ENCODE peak calls at places on chromosomes 11 and 22, in nine cellular contexts. One of them, this sample, is unnamed.
A peak's percentile ranks its signal among the peaks of the same experiment; 100 is the strongest.

GRCh38 chr11:34647131-34647530 is 26.2 kb downstream of the EHF start:
- DNase-seq in nucleus accumbens: no peak
- DNase-seq in AG04450: no peak
- DNase-seq in LHCN-M2: peak; percentile 63
- DNase-seq in IMR-90: peak; percentile 34
- DNase-seq in M059J: no peak
- DNase-seq in adipocyte: peak; percentile 9
- DNase-seq in substantia nigra: no peak
- DNase-seq in hepatic stellate cell: no peak
- DNase-seq in this sample: peak; percentile 46

GRCh38 chr22:24706732-24707476 is 67.6 kb downstream of the PIWIL3 start:
- DNase-seq in M059J: no peak
- DNase-seq in adipocyte: no peak
- DNase-seq in substantia nigra: no peak
- DNase-seq in hepatic stellate cell: no peak
- DNase-seq in nucleus accumbens: no peak
- DNase-seq in IMR-90: no peak
- DNase-seq in AG04450: no peak
- DNase-seq in LHCN-M2: no peak
- DNase-seq in this sample: no peak

GRCh38 chr11:109733245-109733644 is 311.3 kb downstream of the C11orf87 start:
- DNase-seq in M059J: peak; percentile 69
- DNase-seq in IMR-90: peak; percentile 52
- DNase-seq in adipocyte: no peak
- DNase-seq in AG04450: no peak
- DNase-seq in hepatic stellate cell: no peak
- DNase-seq in substantia nigra: no peak
- DNase-seq in nucleus accumbens: no peak
- DNase-seq in LHCN-M2: peak; percentile 45
- DNase-seq in this sample: peak; percentile 12

GRCh38 chr11:118282635-118283310 is 18.7 kb upstream of the MPZL2 start:
- DNase-seq in adipocyte: no peak
- DNase-seq in AG04450: no peak
- DNase-seq in hepatic stellate cell: no peak
- DNase-seq in nucleus accumbens: no peak
- DNase-seq in M059J: no peak
- DNase-seq in LHCN-M2: no peak
- DNase-seq in IMR-90: no peak
- DNase-seq in substantia nigra: no peak
- DNase-seq in this sample: no peak

GRCh38 chr11:47981667-47982404 is 1.5 kb downstream of the PTPRJ start:
- DNase-seq in substantia nigra: no peak
- DNase-seq in adipocyte: no peak
- DNase-seq in nucleus accumbens: no peak
- DNase-seq in IMR-90: no peak
- DNase-seq in LHCN-M2: no peak
- DNase-seq in hepatic stellate cell: no peak
- DNase-seq in AG04450: no peak
- DNase-seq in M059J: peak; percentile 34
- DNase-seq in this sample: no peak

GRCh38 chr11:79705648-79706047 is 264.8 kb upstream of the TENM4 start:
- DNase-seq in hepatic stellate cell: no peak
- DNase-seq in nucleus accumbens: no peak
- DNase-seq in adipocyte: no peak
- DNase-seq in M059J: no peak
- DNase-seq in LHCN-M2: no peak
- DNase-seq in IMR-90: no peak
- DNase-seq in substantia nigra: no peak
- DNase-seq in AG04450: no peak
- DNase-seq in this sample: no peak

GRCh38 chr11:44894217-44894617 is 56.5 kb downstream of the TP53I11 start:
- DNase-seq in adipocyte: peak; percentile 90
- DNase-seq in AG04450: peak; percentile 53
- DNase-seq in nucleus accumbens: peak; percentile 50
- DNase-seq in IMR-90: peak; percentile 66
- DNase-seq in LHCN-M2: peak; percentile 26
- DNase-seq in M059J: peak; percentile 44
- DNase-seq in hepatic stellate cell: peak; percentile 83
- DNase-seq in substantia nigra: no peak
- DNase-seq in this sample: peak; percentile 70

GRCh38 chr11:61472868-61473267 is 35.7 kb upstream of the LRRC10B start:
- DNase-seq in M059J: no peak
- DNase-seq in nucleus accumbens: peak; percentile 33
- DNase-seq in LHCN-M2: no peak
- DNase-seq in substantia nigra: peak; percentile 19
- DNase-seq in hepatic stellate cell: no peak
- DNase-seq in IMR-90: peak; percentile 26
- DNase-seq in adipocyte: no peak
- DNase-seq in AG04450: no peak
- DNase-seq in this sample: no peak

GRCh38 chr11:132992838-132993680 is 539.2 kb downstream of the OPCML start:
- DNase-seq in IMR-90: peak; percentile 4
- DNase-seq in AG04450: no peak
- DNase-seq in hepatic stellate cell: no peak
- DNase-seq in nucleus accumbens: peak; percentile 54
- DNase-seq in M059J: peak; percentile 18
- DNase-seq in LHCN-M2: no peak
- DNase-seq in substantia nigra: no peak
- DNase-seq in adipocyte: peak; percentile 15
- DNase-seq in this sample: peak; percentile 35

GRCh38 chr11:16632295-16633200 is 105.9 kb upstream of the C11orf58 start:
- DNase-seq in M059J: peak; percentile 24
- DNase-seq in nucleus accumbens: no peak
- DNase-seq in substantia nigra: no peak
- DNase-seq in adipocyte: peak; percentile 46
- DNase-seq in AG04450: no peak
- DNase-seq in IMR-90: peak; percentile 21
- DNase-seq in hepatic stellate cell: no peak
- DNase-seq in LHCN-M2: no peak
- DNase-seq in this sample: peak; percentile 29

GRCh38 chr22:17836977-17837742 is 62.9 kb upstream of the BID start:
- DNase-seq in adipocyte: peak; percentile 69
- DNase-seq in hepatic stellate cell: no peak
- DNase-seq in M059J: no peak
- DNase-seq in LHCN-M2: no peak
- DNase-seq in AG04450: no peak
- DNase-seq in IMR-90: no peak
- DNase-seq in substantia nigra: no peak
- DNase-seq in nucleus accumbens: peak; percentile 29
- DNase-seq in this sample: no peak

GRCh38 chr11:10405858-10406592 is 49.0 kb upstream of the AMPD3 start:
- DNase-seq in substantia nigra: peak; percentile 65
- DNase-seq in AG04450: peak; percentile 77
- DNase-seq in M059J: peak; percentile 89
- DNase-seq in adipocyte: peak; percentile 97
- DNase-seq in nucleus accumbens: peak; percentile 77
- DNase-seq in hepatic stellate cell: peak; percentile 73
- DNase-seq in IMR-90: peak; percentile 92
- DNase-seq in LHCN-M2: peak; percentile 87
- DNase-seq in this sample: peak; percentile 89

GRCh38 chr22:17980638-17981051 is 43.7 kb downstream of the MICAL3 start:
- DNase-seq in IMR-90: peak; percentile 48
- DNase-seq in M059J: no peak
- DNase-seq in LHCN-M2: peak; percentile 80
- DNase-seq in AG04450: no peak
- DNase-seq in hepatic stellate cell: peak; percentile 45
- DNase-seq in nucleus accumbens: no peak
- DNase-seq in adipocyte: no peak
- DNase-seq in substantia nigra: no peak
- DNase-seq in this sample: no peak

GRCh38 chr11:121465709-121466062 is 12.9 kb upstream of the SORL1-AS1 start:
- DNase-seq in M059J: no peak
- DNase-seq in hepatic stellate cell: no peak
- DNase-seq in AG04450: no peak
- DNase-seq in nucleus accumbens: no peak
- DNase-seq in IMR-90: no peak
- DNase-seq in substantia nigra: no peak
- DNase-seq in adipocyte: no peak
- DNase-seq in LHCN-M2: no peak
- DNase-seq in this sample: no peak

GRCh38 chr11:94134651-94135512 is 6.2 kb downstream of the PANX1 start:
- DNase-seq in LHCN-M2: peak; percentile 92
- DNase-seq in substantia nigra: peak; percentile 32
- DNase-seq in M059J: peak; percentile 93
- DNase-seq in AG04450: peak; percentile 80
- DNase-seq in hepatic stellate cell: peak; percentile 57
- DNase-seq in IMR-90: peak; percentile 96
- DNase-seq in adipocyte: peak; percentile 96
- DNase-seq in nucleus accumbens: no peak
- DNase-seq in this sample: peak; percentile 95

GRCh38 chr22:19291218-19291579 is 320 bp downstream of the CLTCL1 start:
- DNase-seq in nucleus accumbens: no peak
- DNase-seq in LHCN-M2: peak; percentile 39
- DNase-seq in substantia nigra: peak; percentile 36
- DNase-seq in AG04450: no peak
- DNase-seq in M059J: peak; percentile 17
- DNase-seq in IMR-90: no peak
- DNase-seq in adipocyte: peak; percentile 73
- DNase-seq in hepatic stellate cell: peak; percentile 41
- DNase-seq in this sample: peak; percentile 42

GRCh38 chr11:91630916-91631673 is 593.5 kb upstream of the FAT3 start:
- DNase-seq in nucleus accumbens: no peak
- DNase-seq in hepatic stellate cell: no peak
- DNase-seq in substantia nigra: no peak
- DNase-seq in AG04450: no peak
- DNase-seq in adipocyte: no peak
- DNase-seq in LHCN-M2: peak; percentile 1
- DNase-seq in IMR-90: no peak
- DNase-seq in M059J: no peak
- DNase-seq in this sample: no peak

GRCh38 chr11:36763187-36763586 is 165.2 kb upstream of the RAG2 start:
- DNase-seq in IMR-90: no peak
- DNase-seq in LHCN-M2: no peak
- DNase-seq in AG04450: no peak
- DNase-seq in nucleus accumbens: no peak
- DNase-seq in M059J: no peak
- DNase-seq in adipocyte: no peak
- DNase-seq in substantia nigra: no peak
- DNase-seq in hepatic stellate cell: no peak
- DNase-seq in this sample: no peak

GRCh38 chr11:11580831-11581492 is 40.8 kb downstream of the GALNT18 start:
- DNase-seq in AG04450: no peak
- DNase-seq in IMR-90: no peak
- DNase-seq in adipocyte: no peak
- DNase-seq in nucleus accumbens: no peak
- DNase-seq in M059J: no peak
- DNase-seq in hepatic stellate cell: no peak
- DNase-seq in substantia nigra: peak; percentile 59
- DNase-seq in LHCN-M2: no peak
- DNase-seq in this sample: no peak

GRCh38 chr22:21642584-21643448 is 714 bp downstream of the SDF2L1 start:
- DNase-seq in IMR-90: peak; percentile 44
- DNase-seq in adipocyte: peak; percentile 81
- DNase-seq in substantia nigra: no peak
- DNase-seq in nucleus accumbens: no peak
- DNase-seq in hepatic stellate cell: peak; percentile 69
- DNase-seq in AG04450: no peak
- DNase-seq in M059J: peak; percentile 54
- DNase-seq in LHCN-M2: peak; percentile 53
- DNase-seq in this sample: peak; percentile 63

GRCh38 chr22:21621891-21622623 is 7.8 kb downstream of the YDJC start:
- DNase-seq in IMR-90: no peak
- DNase-seq in M059J: no peak
- DNase-seq in hepatic stellate cell: no peak
- DNase-seq in AG04450: no peak
- DNase-seq in substantia nigra: no peak
- DNase-seq in adipocyte: peak; percentile 13
- DNase-seq in nucleus accumbens: no peak
- DNase-seq in LHCN-M2: no peak
- DNase-seq in this sample: no peak

GRCh38 chr11:22795914-22796313 is 33.7 kb downstream of the SVIP start:
- DNase-seq in AG04450: no peak
- DNase-seq in M059J: peak; percentile 12
- DNase-seq in adipocyte: no peak
- DNase-seq in nucleus accumbens: no peak
- DNase-seq in LHCN-M2: peak; percentile 5
- DNase-seq in hepatic stellate cell: no peak
- DNase-seq in substantia nigra: no peak
- DNase-seq in IMR-90: peak; percentile 38
- DNase-seq in this sample: no peak

GRCh38 chr22:46004105-46004866 is 27.3 kb upstream of the WNT7B start:
- DNase-seq in IMR-90: no peak
- DNase-seq in AG04450: no peak
- DNase-seq in hepatic stellate cell: no peak
- DNase-seq in M059J: no peak
- DNase-seq in substantia nigra: no peak
- DNase-seq in nucleus accumbens: no peak
- DNase-seq in LHCN-M2: no peak
- DNase-seq in adipocyte: no peak
- DNase-seq in this sample: peak; percentile 11

GRCh38 chr22:40567106-40567505 is 69.4 kb downstream of the MRTFA start:
- DNase-seq in adipocyte: peak; percentile 32
- DNase-seq in LHCN-M2: no peak
- DNase-seq in substantia nigra: no peak
- DNase-seq in nucleus accumbens: no peak
- DNase-seq in IMR-90: peak; percentile 59
- DNase-seq in AG04450: peak; percentile 6
- DNase-seq in hepatic stellate cell: no peak
- DNase-seq in M059J: peak; percentile 60
- DNase-seq in this sample: peak; percentile 55

GRCh38 chr22:25735657-25736056 is 6.3 kb upstream of the MYO18B start:
- DNase-seq in substantia nigra: no peak
- DNase-seq in nucleus accumbens: no peak
- DNase-seq in AG04450: no peak
- DNase-seq in M059J: no peak
- DNase-seq in IMR-90: no peak
- DNase-seq in adipocyte: no peak
- DNase-seq in hepatic stellate cell: no peak
- DNase-seq in LHCN-M2: peak; percentile 36
- DNase-seq in this sample: no peak

GRCh38 chr11:86955674-86956522 is 703 bp upstream of the FZD4 start:
- DNase-seq in substantia nigra: peak; percentile 57
- DNase-seq in IMR-90: peak; percentile 61
- DNase-seq in hepatic stellate cell: peak; percentile 76
- DNase-seq in adipocyte: peak; percentile 89
- DNase-seq in AG04450: no peak
- DNase-seq in LHCN-M2: peak; percentile 61
- DNase-seq in nucleus accumbens: peak; percentile 67
- DNase-seq in M059J: peak; percentile 78
- DNase-seq in this sample: peak; percentile 77

GRCh38 chr11:66728760-66729385 is at the start of gene SPTBN2:
- DNase-seq in M059J: no peak
- DNase-seq in nucleus accumbens: peak; percentile 72
- DNase-seq in LHCN-M2: no peak
- DNase-seq in adipocyte: peak; percentile 25
- DNase-seq in IMR-90: no peak
- DNase-seq in AG04450: no peak
- DNase-seq in substantia nigra: no peak
- DNase-seq in hepatic stellate cell: peak; percentile 37
- DNase-seq in this sample: no peak

GRCh38 chr11:61369372-61370348 is 7.5 kb downstream of the TMEM138 start:
- DNase-seq in IMR-90: peak; percentile 99
- DNase-seq in adipocyte: peak; percentile 61
- DNase-seq in LHCN-M2: peak; percentile 100
- DNase-seq in substantia nigra: peak; percentile 50
- DNase-seq in hepatic stellate cell: peak; percentile 49
- DNase-seq in AG04450: peak; percentile 86
- DNase-seq in M059J: peak; percentile 18
- DNase-seq in nucleus accumbens: no peak
- DNase-seq in this sample: no peak

GRCh38 chr11:78205256-78205655 is 16.5 kb downstream of the USP35 start:
- DNase-seq in adipocyte: no peak
- DNase-seq in hepatic stellate cell: no peak
- DNase-seq in AG04450: no peak
- DNase-seq in nucleus accumbens: no peak
- DNase-seq in substantia nigra: no peak
- DNase-seq in LHCN-M2: no peak
- DNase-seq in IMR-90: no peak
- DNase-seq in M059J: no peak
- DNase-seq in this sample: no peak

GRCh38 chr11:103279821-103280220 is 170.6 kb downstream of the DYNC2H1 start:
- DNase-seq in IMR-90: peak; percentile 19
- DNase-seq in hepatic stellate cell: no peak
- DNase-seq in M059J: no peak
- DNase-seq in AG04450: no peak
- DNase-seq in nucleus accumbens: no peak
- DNase-seq in LHCN-M2: no peak
- DNase-seq in substantia nigra: no peak
- DNase-seq in adipocyte: peak; percentile 4
- DNase-seq in this sample: no peak

GRCh38 chr11:105713696-105714095 is 103.8 kb downstream of the GRIA4 start:
- DNase-seq in adipocyte: no peak
- DNase-seq in M059J: no peak
- DNase-seq in nucleus accumbens: no peak
- DNase-seq in IMR-90: no peak
- DNase-seq in substantia nigra: no peak
- DNase-seq in hepatic stellate cell: no peak
- DNase-seq in LHCN-M2: no peak
- DNase-seq in AG04450: no peak
- DNase-seq in this sample: no peak

This sample was measured in EH.